ENCODE peak calls at places on chromosomes 5 and 9, in ten cellular contexts. X is ovary, C is substantia nigra, A is NCI-H1092, Y is fibroblast of the aortic adventitia, J is GM03348, R is NCI-H1417, Z is esophagus squamous epithelium, D is omental fat pad, W is progenitor cell of endocrine pancreas. Q is an unnamed sample.

GRCh38 chr5:141843156-141843927 is 34.9 kb downstream of the PCDH1 start:
- DNase-seq in X (no peak), Y (peak), Z (no peak), W (no peak), A (no peak), D (no peak), R (peak), J (peak), C (no peak), Q (no peak)

GRCh38 chr5:659496-660263 is 33.5 kb downstream of the TPPP start:
- DNase-seq in W (no peak), Z (no peak), X (no peak), D (no peak), R (no peak), C (no peak), J (no peak), Y (no peak), A (no peak), Q (no peak)

GRCh38 chr9:93658184-93658925 is 82.0 kb downstream of the PHF2 start:
- DNase-seq in W (no peak), J (no peak), X (no peak), Z (no peak), R (no peak), A (no peak), C (no peak), D (no peak), Y (no peak), Q (no peak)

GRCh38 chr5:151619812-151620462 is 28.8 kb upstream of the FAT2 start:
- DNase-seq in A (no peak), Y (no peak), Z (no peak), C (no peak), W (no peak), R (no peak), J (no peak), D (no peak), X (no peak), Q (no peak)

GRCh38 chr5:37660319-37660718 is 179.5 kb downstream of the GDNF start:
- DNase-seq in Y (no peak), W (no peak), X (no peak), D (no peak), A (no peak), J (no peak), C (no peak), Z (no peak), R (no peak), Q (no peak)

GRCh38 chr5:158720316-158720715 is 379.4 kb downstream of the EBF1 start:
- DNase-seq in W (no peak), R (no peak), Y (no peak), J (no peak), X (no peak), A (no peak), C (no peak), D (no peak), Z (no peak), Q (no peak)

GRCh38 chr5:131263648-131264452 is at the start of gene CDC42SE2:
- DNase-seq in X (peak), Y (peak), Z (peak), W (peak), D (peak), C (peak), A (peak), R (peak), J (peak), Q (peak)

GRCh38 chr9:32565967-32566366 is 7.0 kb downstream of the NDUFB6 start:
- DNase-seq in J (no peak), A (no peak), X (no peak), Z (no peak), D (no peak), Y (no peak), R (no peak), W (no peak), C (no peak), Q (no peak)

GRCh38 chr9:136625101-136626065 is 37.3 kb upstream of the EGFL7 start:
- DNase-seq in C (peak), A (no peak), Z (no peak), J (peak), X (peak), Y (peak), D (no peak), W (no peak), R (peak), Q (peak)

GRCh38 chr5:132150565-132150964 is 77.0 kb downstream of the CSF2 start:
- DNase-seq in A (no peak), R (no peak), X (no peak), D (no peak), Y (no peak), Z (no peak), W (no peak), C (no peak), J (no peak), Q (no peak)

GRCh38 chr5:140084466-140084865 is 29.4 kb upstream of the PURA start:
- DNase-seq in C (peak), D (no peak), Y (no peak), W (no peak), X (no peak), A (no peak), R (no peak), Z (no peak), J (no peak), Q (no peak)